ENCODE peak calls at places on chromosomes 2 and 18, in nine cellular contexts. C is effector memory CD4-positive, alpha-beta T cell; A is activated naive CD8-positive, alpha-beta T cell treated with anti-CD3 and anti-CD28 coated beads for 36 hours; G is D341Med; U is NK-92 treated with Interleukin-12 subunit alpha and Interleukin-12 subunit beta, amount 100 ng/mL, for 24 hours; Z is NCI-H2081; R is NCI-H1105; M is adrenal gland; O is activated CD8-positive, alpha-beta memory T cell treated with anti-CD3 and anti-CD28 coated beads for 1 hour. P is an unnamed sample.

GRCh38 chr2:105449083-105449482 is 50.2 kb upstream of the FHL2 start:
- DNase-seq in M (no peak), O (no peak), Z (no peak), C (no peak), U (no peak), G (no peak), R (peak; percentile 42), A (no peak), P (no peak)

GRCh38 chr2:54722641-54723299 is 692 bp upstream of the EML6 start:
- DNase-seq in O (no peak), A (no peak), R (no peak), U (no peak), G (no peak), Z (peak; percentile 42), M (peak; percentile 74), C (no peak), P (no peak)

GRCh38 chr18:77376043-77376732 is 126.5 kb downstream of the GALR1 start:
- DNase-seq in A (no peak), O (no peak), C (no peak), M (no peak), R (peak; percentile 62), Z (peak; percentile 91), G (no peak), U (no peak), P (no peak)

GRCh38 chr18:12238861-12239260 is 15.3 kb upstream of the CIDEA start:
- DNase-seq in G (no peak), A (no peak), C (no peak), M (no peak), O (no peak), Z (no peak), U (no peak), R (no peak), P (no peak)

GRCh38 chr2:231050018-231050901 is 6.4 kb upstream of the PSMD1 start:
- DNase-seq in G (no peak), Z (no peak), O (no peak), A (no peak), M (peak; percentile 66), C (no peak), R (no peak), U (peak; percentile 83), P (no peak)

GRCh38 chr2:128304715-128305554 is 13.7 kb downstream of the HS6ST1 start:
- DNase-seq in A (no peak), R (peak; percentile 92), G (peak; percentile 57), Z (peak; percentile 76), O (no peak), U (no peak), C (no peak), M (peak; percentile 96), P (peak; percentile 93)

GRCh38 chr2:151029406-151030157 is 232.1 kb downstream of the RBM43 start:
- DNase-seq in R (no peak), O (no peak), Z (no peak), A (no peak), M (no peak), U (no peak), C (no peak), G (no peak), P (peak; percentile 51)

GRCh38 chr18:26406854-26407517 is 141.4 kb downstream of the KCTD1 start:
- DNase-seq in G (no peak), A (no peak), Z (no peak), M (no peak), U (no peak), O (no peak), C (no peak), R (no peak), P (no peak)

GRCh38 chr2:71615769-71616730 is 162.7 kb downstream of the DYSF start:
- DNase-seq in O (no peak), R (no peak), Z (no peak), M (peak; percentile 21), A (no peak), G (peak; percentile 2), U (no peak), C (no peak), P (no peak)

GRCh38 chr2:165505514-165505913 is 36.0 kb downstream of the CSRNP3 start:
- DNase-seq in C (no peak), O (no peak), M (no peak), Z (no peak), G (no peak), U (no peak), A (no peak), R (no peak), P (no peak)

GRCh38 chr2:10036095-10036879 is 7.1 kb upstream of the KLF11 start:
- DNase-seq in R (no peak), M (peak; percentile 92), U (no peak), O (no peak), C (peak; percentile 33), A (peak; percentile 44), Z (no peak), G (peak; percentile 77), P (peak; percentile 19)

GRCh38 chr2:32798841-32799240 is 147.9 kb upstream of the LTBP1 start:
- DNase-seq in U (no peak), Z (no peak), C (no peak), A (no peak), R (no peak), G (no peak), M (no peak), O (no peak), P (no peak)

GRCh38 chr2:54672587-54673456 is 50.6 kb upstream of the EML6 start:
- DNase-seq in U (no peak), Z (no peak), O (no peak), R (no peak), G (no peak), M (no peak), C (no peak), A (no peak), P (no peak)

GRCh38 chr2:231711677-231712461 is 3.5 kb downstream of the PTMA start:
- DNase-seq in U (no peak), R (no peak), G (no peak), Z (no peak), O (no peak), M (no peak), C (peak; percentile 38), A (peak; percentile 47), P (no peak)

GRCh38 chr2:143787674-143788073 is 658.5 kb downstream of the ARHGAP15 start:
- DNase-seq in R (no peak), A (no peak), U (no peak), O (no peak), C (no peak), M (no peak), G (no peak), Z (no peak), P (no peak)

GRCh38 chr2:231666171-231667095 is 41.9 kb upstream of the PTMA start:
- DNase-seq in M (peak; percentile 95), C (no peak), G (no peak), Z (peak; percentile 78), O (no peak), U (no peak), R (no peak), A (no peak), P (no peak)

GRCh38 chr2:190585000-190585678 is 50.6 kb upstream of the NEMP2 start:
- DNase-seq in G (no peak), M (no peak), A (no peak), C (no peak), U (no peak), Z (no peak), O (no peak), R (no peak), P (no peak)

GRCh38 chr18:28581503-28582169 is 404.7 kb upstream of the CDH2 start:
- DNase-seq in U (no peak), O (no peak), R (no peak), Z (peak; percentile 90), A (no peak), M (no peak), G (no peak), C (no peak), P (no peak)

GRCh38 chr2:47008381-47009280 is 93.0 kb upstream of the MCFD2 start:
- DNase-seq in G (no peak), Z (peak; percentile 49), U (no peak), A (no peak), O (no peak), M (peak; percentile 95), R (peak; percentile 45), C (no peak), P (peak; percentile 49)

GRCh38 chr2:8587920-8588830 is 93.7 kb upstream of the ID2 start:
- DNase-seq in R (no peak), A (no peak), G (no peak), M (no peak), U (peak; percentile 14), O (no peak), Z (no peak), C (no peak), P (no peak)

P was measured in astrocyte of the cerebellum.